ENCODE peak calls at places on chromosomes 4 and X, in eight cellular contexts. C is PC-3, M is GM23248, K is hepatocyte, Q is HepG2, S is fibroblast of lung, W is astrocyte, L is K562. I is an unnamed sample.

GRCh38 chr4:8545439-8545765 is 34.8 kb upstream of the GPR78 start:
- DNase-seq in C (no peak), M (no peak), K (no peak), Q (no peak), S (no peak), W (no peak), L (no peak), I (no peak)

GRCh38 chrX:153633607-153634180 is 13.3 kb upstream of the DUSP9 start:
- DNase-seq in C (no peak), M (no peak), K (no peak), Q (no peak), S (no peak), W (no peak), L (no peak), I (no peak)

GRCh38 chrX:119687661-119688413 is 5.1 kb downstream of the SEPTIN6 start:
- DNase-seq in C (no peak), M (peak; percentile 66), K (no peak), Q (no peak), S (no peak), W (no peak), L (no peak), I (no peak)

GRCh38 chrX:23902419-23902818 is 5.3 kb downstream of the APOO start:
- DNase-seq in C (peak; percentile 84), M (peak; percentile 72), K (peak; percentile 78), Q (peak; percentile 50), S (peak; percentile 80), W (peak; percentile 30), L (peak; percentile 12), I (peak; percentile 56)

GRCh38 chrX:129632443-129632842 is 22.3 kb downstream of the APLN start:
- DNase-seq in C (no peak), M (peak; percentile 59), K (no peak), Q (no peak), S (peak; percentile 48), W (peak; percentile 25), L (peak; percentile 18), I (no peak)

GRCh38 chr4:6716958-6717655 is 1.1 kb downstream of the BLOC1S4 start:
- DNase-seq in C (peak; percentile 31), M (peak; percentile 59), K (no peak), Q (no peak), S (no peak), W (no peak), L (no peak), I (no peak)

GRCh38 chr4:44914223-44914622 is 187.9 kb upstream of the GNPDA2 start:
- DNase-seq in C (no peak), M (no peak), K (no peak), Q (no peak), S (no peak), W (no peak), L (no peak), I (no peak)

GRCh38 chr4:8698341-8699062 is 105.9 kb downstream of the CPZ start:
- DNase-seq in C (no peak), M (no peak), K (no peak), Q (no peak), S (no peak), W (no peak), L (no peak), I (no peak)

GRCh38 chrX:48560681-48561080 is 13.6 kb upstream of the RBM3 start:
- DNase-seq in C (no peak), M (no peak), K (no peak), Q (no peak), S (no peak), W (no peak), L (no peak), I (no peak)

GRCh38 chr4:147942729-147943128 is 210.8 kb downstream of the ARHGAP10 start:
- DNase-seq in C (no peak), M (peak; percentile 19), K (no peak), Q (no peak), S (peak; percentile 21), W (no peak), L (no peak), I (no peak)

DNA sequence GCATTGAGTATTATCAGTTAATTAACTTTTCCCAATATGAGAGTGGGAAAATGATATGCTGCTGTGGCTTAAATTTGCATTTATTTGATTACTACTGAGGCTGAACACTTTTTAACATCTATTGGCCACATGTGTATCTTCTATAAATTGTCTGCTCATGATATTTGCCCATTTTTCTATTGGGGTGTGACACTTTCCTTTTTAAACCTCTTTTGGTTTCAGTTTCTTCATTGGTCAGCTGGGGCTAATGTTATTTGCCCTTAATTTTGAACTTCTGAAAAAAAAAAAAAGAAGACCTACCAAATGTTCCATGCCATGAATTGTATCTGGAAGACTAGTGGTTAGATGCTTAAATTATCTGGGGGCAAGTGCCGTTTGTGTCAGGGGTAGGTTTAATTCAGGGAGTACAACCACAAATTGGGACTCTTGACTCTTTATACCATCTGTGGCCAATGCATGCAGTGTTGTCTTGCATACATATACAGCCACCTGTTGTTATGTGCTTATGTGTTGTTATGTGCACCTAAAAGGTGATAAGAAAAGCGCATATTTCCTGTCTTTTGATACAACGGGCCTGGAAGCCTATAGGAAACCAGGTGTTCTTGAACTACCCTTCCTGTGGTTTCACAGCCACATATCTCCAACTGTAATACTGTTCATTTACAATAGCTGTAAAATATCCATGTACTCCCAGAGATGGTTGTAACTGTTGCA is 48.9 kb downstream of the SH2D1A start:
- DNase-seq in C (no peak), M (no peak), K (no peak), Q (no peak), S (no peak), W (no peak), L (no peak), I (no peak)
- H3K27ac ChIP-seq in C (no peak overlapping the region), M (no peak overlapping the region), K (no peak overlapping the region), Q (no peak overlapping the region), S (no peak overlapping the region), W (no peak overlapping the region), L (no peak overlapping the region), I (no peak overlapping the region)

GRCh38 chr4:184583738-184584502 is 65.3 kb downstream of the CASP3 start:
- DNase-seq in C (no peak), M (no peak), K (no peak), Q (no peak), S (no peak), W (no peak), L (no peak), I (no peak)
- H3K4me2 ChIP-seq in C (no peak overlapping the region), M (no peak overlapping the region), K (no peak overlapping the region), Q (no peak overlapping the region), S (no peak overlapping the region), W (no peak overlapping the region), L (no peak overlapping the region), I (no peak overlapping the region)

DNA sequence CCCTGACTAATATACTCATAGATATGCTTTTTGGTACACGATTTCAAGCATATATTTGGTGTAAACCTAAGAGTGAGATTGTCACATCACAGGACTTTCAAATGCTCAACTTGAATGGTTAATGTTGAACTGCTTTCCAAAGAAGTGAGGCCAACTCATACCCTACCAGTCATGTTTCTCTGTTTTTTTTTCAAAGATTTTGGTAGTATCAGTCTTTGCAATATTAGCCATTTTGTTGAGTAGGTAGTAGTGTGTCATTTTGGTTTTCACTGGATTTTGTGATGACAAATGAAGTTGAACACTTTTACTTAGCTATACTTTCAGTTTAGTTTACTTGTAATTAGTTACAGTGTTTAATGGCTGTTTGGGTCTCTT is 12.5 kb upstream of the HS3ST1 start:
- DNase-seq in C (no peak), M (no peak), K (no peak), Q (no peak), S (no peak), W (no peak), L (no peak), I (no peak)
- TF ChIP-seq EZH2 in C (no peak), M (no peak), K (no peak), Q (no peak), S (no peak), W (no peak), L (no peak), I (no peak)

GRCh38 chrX:72478351-72478750 is 94.3 kb downstream of the HDAC8 start:
- DNase-seq in C (no peak), M (no peak), K (no peak), Q (no peak), S (no peak), W (no peak), L (no peak), I (no peak)
- H3K27ac ChIP-seq in C (no peak overlapping the region), M (no peak overlapping the region), K (peak overlapping the region; percentile 78), Q (no peak overlapping the region), S (no peak overlapping the region), W (no peak overlapping the region), L (no peak overlapping the region), I (no peak overlapping the region)

DNA sequence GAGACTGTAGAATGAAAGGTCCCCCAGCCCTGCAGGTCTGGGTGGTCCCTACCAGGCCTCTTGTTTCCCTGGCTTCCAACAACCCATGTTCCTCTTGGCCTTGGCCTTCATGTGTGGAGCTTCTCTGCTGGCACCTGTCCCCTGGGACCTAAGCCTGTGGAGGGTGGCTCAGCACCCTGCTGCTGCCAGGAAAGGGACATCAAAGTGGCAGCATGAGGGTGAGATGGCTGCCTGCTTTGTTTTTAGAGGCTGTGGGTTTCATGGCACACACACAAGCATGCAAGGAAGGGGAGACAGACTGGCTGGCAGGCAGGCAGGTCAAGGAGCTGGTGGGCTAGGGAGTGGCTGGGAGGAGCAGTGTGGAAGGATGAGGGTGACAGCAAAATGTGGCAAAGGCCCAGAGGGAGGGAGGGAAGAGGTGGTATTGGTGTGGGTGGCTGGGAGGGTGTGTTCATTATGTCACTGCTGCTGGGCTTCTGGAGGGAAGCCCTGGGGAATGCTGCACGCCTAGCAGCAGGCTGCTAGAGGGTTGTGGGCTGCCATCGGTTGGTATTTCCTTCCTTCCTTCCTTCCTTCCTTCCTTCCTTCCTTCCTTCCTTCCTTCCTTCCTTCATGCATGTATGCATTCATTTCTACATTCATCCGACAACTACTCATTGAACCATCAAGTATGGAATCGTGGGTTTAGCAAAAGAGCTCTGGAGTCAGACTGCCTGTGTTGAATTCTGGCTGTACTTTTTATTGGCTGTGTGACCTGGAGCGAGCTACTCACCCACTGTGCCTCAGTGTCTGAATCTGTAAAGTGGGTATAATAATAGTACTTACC is 128.7 kb upstream of the PJA1 start:
- DNase-seq in C (no peak), M (no peak), K (no peak), Q (no peak), S (no peak), W (no peak), L (no peak), I (no peak)
- H3K4me2 ChIP-seq in C (no peak overlapping the region), M (no peak overlapping the region), K (no peak overlapping the region), Q (no peak overlapping the region), S (no peak overlapping the region), W (no peak overlapping the region), L (no peak overlapping the region), I (no peak overlapping the region)

DNA sequence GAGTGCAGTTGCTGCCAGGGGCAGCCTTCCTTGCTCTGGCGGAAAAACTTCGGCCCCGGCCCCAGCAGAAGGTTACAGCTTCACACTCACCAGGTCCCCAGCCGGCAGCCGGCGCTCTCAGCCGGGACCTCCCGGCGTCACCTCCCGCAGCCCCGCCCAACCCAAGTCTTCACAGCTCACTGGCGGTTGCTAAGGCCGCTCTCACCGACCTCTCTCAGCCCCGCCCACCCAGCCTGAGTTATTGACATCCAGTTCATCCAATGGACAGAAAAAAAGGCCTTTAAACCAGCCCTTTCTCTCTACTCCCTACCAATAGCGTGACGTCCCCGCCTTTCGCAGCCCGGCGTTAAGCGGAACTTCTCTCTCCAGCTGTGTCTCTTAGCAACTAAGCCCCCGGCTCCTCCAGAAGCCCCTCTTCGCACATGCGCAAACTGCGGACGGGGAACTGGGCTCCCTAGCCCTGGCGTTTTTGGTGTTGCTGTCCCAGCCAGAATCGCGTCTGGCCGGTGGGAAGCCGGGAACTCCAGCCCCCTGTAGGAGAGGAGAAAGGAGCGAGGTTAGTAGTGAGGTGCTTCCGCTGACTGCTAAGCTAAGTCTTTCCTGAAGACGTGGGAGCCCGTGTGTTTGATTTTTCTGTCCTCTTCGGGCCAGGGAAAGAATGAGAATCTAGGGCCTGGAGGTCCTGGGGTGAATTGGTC is at the start of gene BBS12:
- DNase-seq in C (peak; percentile 98), M (peak; percentile 100), K (peak; percentile 99), Q (peak; percentile 98), S (peak; percentile 99), W (peak; percentile 98), L (peak; percentile 95), I (peak; percentile 99)
- TF ChIP-seq EZH2 in C (no peak), M (no peak), K (no peak), Q (no peak), S (no peak), W (no peak), L (no peak), I (no peak)

I was measured in mammary epithelial cell.